ENCODE peak calls at places on chromosomes 16 and 17, in ten cellular contexts. U, H, Z, M, Y, S, O, E, L and A are unnamed samples. For H3K27me3, the result is how much of the 10 kb centered on the place peaks cover.

GRCh38 chr17:56320443-56320842 is 167.2 kb downstream of the ANKFN1 start:
- DNase-seq in U (no peak), H (no peak), Z (no peak), M (no peak), Y (no peak), S (no peak), O (no peak), E (no peak), L (no peak), A (no peak)

GRCh38 chr17:52410781-52411180 is 252.3 kb upstream of the CA10 start:
- DNase-seq in U (no peak), H (no peak), Z (no peak), M (no peak), Y (no peak), S (peak), O (no peak), E (no peak), L (no peak), A (no peak)

GRCh38 chr17:50523208-50523607 is 9.3 kb upstream of the EPN3 start:
- DNase-seq in U (no peak), H (no peak), Z (peak), M (no peak), Y (no peak), S (peak), O (no peak), E (no peak), L (no peak), A (no peak)

GRCh38 chr16:66143422-66143821 is 223.1 kb upstream of the CDH5 start:
- DNase-seq in U (no peak), H (no peak), Z (no peak), M (no peak), Y (no peak), S (no peak), O (no peak), E (no peak), L (no peak), A (no peak)

GRCh38 chr17:58380207-58381123 is 28.5 kb upstream of the SUPT4H1 start:
- DNase-seq in U (no peak), H (no peak), Z (no peak), M (no peak), Y (no peak), S (no peak), O (no peak), E (no peak), L (no peak), A (no peak)

GRCh38 chr16:80894091-80894490 is 89.7 kb upstream of the CDYL2 start:
- DNase-seq in U (no peak), H (no peak), Z (no peak), M (no peak), Y (no peak), S (no peak), O (no peak), E (no peak), L (no peak), A (no peak)

GRCh38 chr17:78185981-78186688 is 717 bp downstream of the TK1 start:
- DNase-seq in U (no peak), H (peak), Z (no peak), M (no peak), Y (no peak), S (peak), O (no peak), E (no peak), L (peak), A (no peak)

GRCh38 chr16:2194166-2194834 is 2.1 kb downstream of the CASKIN1 start:
- DNase-seq in U (no peak), H (no peak), Z (no peak), M (no peak), Y (no peak), S (no peak), O (peak), E (no peak), L (peak), A (no peak)

GRCh38 chr17:79850571-79851460 is 11.6 kb upstream of the CBX4 start:
- DNase-seq in U (no peak), H (no peak), Z (no peak), M (no peak), Y (no peak), S (peak), O (no peak), E (no peak), L (peak), A (no peak)

GRCh38 chr17:55561973-55562495 is 50.8 kb upstream of the SMIM36 start:
- DNase-seq in U (no peak), H (no peak), Z (no peak), M (no peak), Y (no peak), S (no peak), O (no peak), E (no peak), L (no peak), A (no peak)

GRCh38 chr16:5412721-5413120 is 315.1 kb upstream of the EEF2KMT start:
- DNase-seq in U (no peak), H (no peak), Z (no peak), M (no peak), Y (no peak), S (no peak), O (peak), E (no peak), L (no peak), A (no peak)

GRCh38 chr16:8489580-8489979 is 100.7 kb downstream of the TMEM114 start:
- DNase-seq in U (no peak), H (no peak), Z (no peak), M (no peak), Y (no peak), S (no peak), O (no peak), E (no peak), L (no peak), A (no peak)

GRCh38 chr16:14509675-14510132 is 120.4 kb downstream of the PARN start:
- DNase-seq in U (no peak), H (no peak), Z (no peak), M (no peak), Y (no peak), S (no peak), O (no peak), E (no peak), L (no peak), A (no peak)

GRCh38 chr17:28343491-28343932 is 8.0 kb downstream of the TNFAIP1 start:
- DNase-seq in U (no peak), H (peak), Z (no peak), M (no peak), Y (no peak), S (no peak), O (no peak), E (no peak), L (no peak), A (no peak)

GRCh38 chr17:27384261-27384701 is 72.0 kb upstream of the KSR1 start:
- DNase-seq in U (no peak), H (no peak), Z (no peak), M (peak), Y (no peak), S (peak), O (peak), E (peak), L (peak), A (no peak)

GRCh38 chr17:65677932-65678331 is 116.5 kb upstream of the AXIN2 start:
- DNase-seq in U (no peak), H (no peak), Z (no peak), M (no peak), Y (no peak), S (peak), O (no peak), E (no peak), L (no peak), A (no peak)

GRCh38 chr16:2663553-2664521 is 18.5 kb upstream of the KCTD5 start:
- DNase-seq in U (no peak), H (no peak), Z (no peak), M (no peak), Y (no peak), S (peak), O (no peak), E (no peak), L (peak), A (no peak)

GRCh38 chr17:51121620-51122472 is 1.2 kb upstream of the SPAG9 start:
- DNase-seq in U (peak), H (peak), Z (peak), M (peak), Y (peak), S (peak), O (peak), E (peak), L (peak), A (peak)

GRCh38 chr17:4944554-4945175 is 3.7 kb downstream of the PFN1 start:
- DNase-seq in U (no peak), H (no peak), Z (no peak), M (no peak), Y (no peak), S (no peak), O (no peak), E (no peak), L (no peak), A (peak)

GRCh38 chr17:68733241-68734176 is 132.3 kb upstream of the FAM20A start:
- DNase-seq in U (no peak), H (no peak), Z (peak), M (no peak), Y (no peak), S (peak), O (no peak), E (no peak), L (peak), A (no peak)

GRCh38 chr16:12341966-12342365 is 365.4 kb downstream of the SNX29 start:
- DNase-seq in U (no peak), H (no peak), Z (no peak), M (no peak), Y (no peak), S (no peak), O (no peak), E (no peak), L (peak), A (no peak)

GRCh38 chr17:45050680-45051059 is 762 bp downstream of the DCAKD start:
- DNase-seq in U (no peak), H (peak), Z (peak), M (no peak), Y (no peak), S (no peak), O (no peak), E (no peak), L (peak), A (peak)

GRCh38 chr16:23121024-23121423 is 28.2 kb downstream of the USP31 start:
- DNase-seq in U (no peak), H (no peak), Z (no peak), M (no peak), Y (no peak), S (no peak), O (no peak), E (no peak), L (no peak), A (no peak)

GRCh38 chr16:89099905-89100304 is 6.3 kb downstream of the ACSF3 start:
- DNase-seq in U (peak), H (no peak), Z (no peak), M (no peak), Y (no peak), S (no peak), O (no peak), E (no peak), L (no peak), A (no peak)

GRCh38 chr16:747978-748746 is 7.4 kb upstream of the CIAO3 start:
- DNase-seq in U (no peak), H (no peak), Z (no peak), M (no peak), Y (no peak), S (no peak), O (no peak), E (no peak), L (no peak), A (no peak)

GRCh38 chr16:6018848-6019489 is 921.4 kb upstream of the EEF2KMT start:
- DNase-seq in U (no peak), H (no peak), Z (no peak), M (no peak), Y (no peak), S (no peak), O (no peak), E (no peak), L (no peak), A (no peak)

GRCh38 chr16:15950167-15950854 is 895 bp downstream of the ABCC1 start:
- DNase-seq in U (peak), H (peak), Z (no peak), M (no peak), Y (peak), S (peak), O (no peak), E (peak), L (peak), A (peak)

GRCh38 chr17:44556114-44556853 is 1.0 kb upstream of the FZD2 start:
- DNase-seq in U (peak), H (peak), Z (peak), M (no peak), Y (no peak), S (peak), O (no peak), E (no peak), L (peak), A (no peak)

GRCh38 chr17:69473801-69474170 is 59.3 kb downstream of the MAP2K6 start:
- DNase-seq in U (no peak), H (no peak), Z (no peak), M (no peak), Y (no peak), S (no peak), O (no peak), E (no peak), L (peak), A (no peak)

GRCh38 chr16:4021070-4021779 is 95.0 kb downstream of the ADCY9 start:
- DNase-seq in U (no peak), H (no peak), Z (peak), M (no peak), Y (peak), S (peak), O (no peak), E (peak), L (no peak), A (no peak)

GRCh38 chr17:47733414-47734288 is 615 bp downstream of the TBX21 start:
- DNase-seq in U (no peak), H (no peak), Z (no peak), M (no peak), Y (no peak), S (no peak), O (peak), E (peak), L (no peak), A (no peak)

GRCh38 chr17:7133916-7134315 is 19.3 kb upstream of the ASGR2 start:
- DNase-seq in U (no peak), H (no peak), Z (no peak), M (no peak), Y (no peak), S (no peak), O (no peak), E (peak), L (no peak), A (no peak)
- H3K27me3 ChIP-seq in U (under half), H (under half), Z (under half), M (under half), Y (under half), S (under half), O (under half), E (under half), L (under half), A (under half)

DNA sequence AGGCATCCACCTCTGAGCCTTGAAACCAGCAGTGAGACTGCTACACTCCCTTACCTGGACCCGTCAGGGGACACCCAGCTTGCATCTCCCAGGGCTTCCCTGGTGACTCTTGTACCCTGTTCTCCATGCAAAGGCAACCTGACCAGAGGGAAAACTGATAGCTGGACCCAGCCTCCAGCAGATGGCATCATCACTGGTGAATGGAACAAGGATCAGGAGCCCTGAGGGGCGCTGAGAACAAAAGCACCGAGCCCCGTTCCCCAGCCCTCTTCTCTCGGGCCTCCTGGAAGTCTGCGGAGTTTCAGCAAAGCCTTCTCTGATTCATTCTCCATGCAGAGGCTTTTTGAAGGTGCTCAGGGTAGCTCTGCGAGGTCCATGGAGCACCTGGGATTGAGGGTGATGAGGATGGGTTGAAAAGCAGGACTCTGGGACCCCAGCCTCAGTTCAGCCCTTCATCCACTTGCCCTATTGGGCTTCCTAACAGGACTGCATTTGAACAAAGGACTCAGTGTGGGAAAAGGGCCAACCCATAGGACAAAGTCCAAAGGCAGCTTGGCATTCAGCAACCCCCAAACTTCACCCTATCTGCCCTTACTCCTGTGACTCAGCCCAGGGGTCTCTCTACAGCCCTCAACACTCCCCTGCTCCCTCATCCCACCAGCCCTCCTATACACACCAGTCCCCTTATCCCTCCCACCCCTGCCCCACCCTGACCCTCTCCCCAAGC is 45.0 kb upstream of the LHX1 start:
- DNase-seq in U (no peak), H (no peak), Z (no peak), M (no peak), Y (no peak), S (no peak), O (no peak), E (no peak), L (no peak), A (no peak)
- H3K27me3 ChIP-seq in U (under half), H (under half), Z (under half), M (under half), Y (under half), S (under half), O (under half), E (under half), L (under half), A (under half)

GRCh38 chr17:74354561-74354960 is 7.1 kb downstream of the BTBD17 start:
- DNase-seq in U (no peak), H (no peak), Z (no peak), M (no peak), Y (no peak), S (no peak), O (no peak), E (no peak), L (no peak), A (no peak)

GRCh38 chr17:74355065-74355464 is 6.6 kb downstream of the BTBD17 start:
- DNase-seq in U (no peak), H (no peak), Z (no peak), M (no peak), Y (no peak), S (no peak), O (no peak), E (no peak), L (no peak), A (no peak)

GRCh38 chr17:74351552-74352210 is 10.0 kb downstream of the BTBD17 start:
- DNase-seq in U (no peak), H (no peak), Z (no peak), M (no peak), Y (no peak), S (no peak), O (peak), E (no peak), L (no peak), A (no peak)

GRCh38 chr17:74353446-74354060 is 8.1 kb downstream of the BTBD17 start:
- DNase-seq in U (no peak), H (no peak), Z (no peak), M (no peak), Y (no peak), S (no peak), O (no peak), E (no peak), L (no peak), A (no peak)

DNA sequence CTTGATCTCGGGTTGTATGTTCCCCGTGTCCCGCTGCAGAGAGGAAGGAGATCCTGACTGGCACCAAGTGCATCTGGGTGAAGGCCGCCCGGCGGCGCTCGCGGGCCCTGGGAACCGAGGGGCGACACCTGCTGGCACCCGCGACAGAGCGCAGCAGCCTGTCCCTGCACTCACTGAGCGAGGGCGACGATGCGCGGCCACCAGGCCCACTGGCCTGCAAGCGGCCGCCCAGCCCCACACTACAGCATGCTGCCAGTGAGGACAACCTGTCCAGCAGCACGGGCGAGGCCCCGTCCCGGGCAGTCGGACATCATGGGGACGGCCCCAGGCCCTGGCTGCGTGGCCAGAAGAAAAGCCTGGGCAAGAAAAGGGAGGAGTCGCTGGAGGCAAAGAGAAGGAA is 7.5 kb downstream of the BTBD17 start:
- DNase-seq in U (peak), H (peak), Z (no peak), M (peak), Y (no peak), S (peak), O (peak), E (no peak), L (no peak), A (peak)
- H3K27me3 ChIP-seq in U (under half), H (half or more), Z (under half), M (under half), Y (under half), S (under half), O (under half), E (under half), L (under half), A (under half)

GRCh38 chr16:48947371-48947713 is 334.3 kb downstream of the CBLN1 start:
- DNase-seq in U (no peak), H (no peak), Z (no peak), M (no peak), Y (no peak), S (no peak), O (no peak), E (no peak), L (no peak), A (no peak)

GRCh38 chr16:48946687-48947370 is 334.8 kb downstream of the CBLN1 start:
- DNase-seq in U (no peak), H (no peak), Z (no peak), M (no peak), Y (no peak), S (no peak), O (no peak), E (no peak), L (peak), A (no peak)

GRCh38 chr16:48949636-48950035 is 332.0 kb downstream of the CBLN1 start:
- DNase-seq in U (no peak), H (no peak), Z (no peak), M (no peak), Y (no peak), S (peak), O (no peak), E (no peak), L (peak), A (no peak)

GRCh38 chr16:48948911-48949310 is 332.7 kb downstream of the CBLN1 start:
- DNase-seq in U (no peak), H (no peak), Z (no peak), M (no peak), Y (no peak), S (no peak), O (no peak), E (no peak), L (no peak), A (no peak)

GRCh38 chr16:48950184-48950583 is 331.5 kb downstream of the CBLN1 start:
- DNase-seq in U (no peak), H (no peak), Z (no peak), M (no peak), Y (no peak), S (peak), O (no peak), E (no peak), L (no peak), A (no peak)
- H3K27me3 ChIP-seq in U (under half), H (under half), Z (under half), M (under half), Y (under half), S (under half), O (under half), E (under half), L (under half), A (under half)

GRCh38 chr16:86806181-86806837 is 228.0 kb downstream of the FOXL1 start:
- DNase-seq in U (no peak), H (no peak), Z (no peak), M (no peak), Y (no peak), S (no peak), O (no peak), E (no peak), L (no peak), A (no peak)
- H3K27me3 ChIP-seq in U (under half), H (half or more), Z (under half), M (under half), Y (under half), S (under half), O (half or more), E (under half), L (under half), A (under half)

GRCh38 chr17:60138769-60139437 is 10.9 kb upstream of the CA4 start:
- DNase-seq in U (no peak), H (no peak), Z (no peak), M (no peak), Y (no peak), S (no peak), O (no peak), E (no peak), L (no peak), A (no peak)

GRCh38 chr17:60135160-60135950 is 14.4 kb upstream of the CA4 start:
- DNase-seq in U (peak), H (no peak), Z (peak), M (peak), Y (peak), S (peak), O (peak), E (peak), L (peak), A (peak)

GRCh38 chr17:60139438-60140285 is 10.1 kb upstream of the CA4 start:
- DNase-seq in U (peak), H (peak), Z (peak), M (no peak), Y (peak), S (peak), O (no peak), E (peak), L (peak), A (peak)

GRCh38 chr17:60135951-60136666 is 13.7 kb upstream of the CA4 start:
- DNase-seq in U (no peak), H (no peak), Z (no peak), M (no peak), Y (no peak), S (no peak), O (no peak), E (peak), L (no peak), A (no peak)

GRCh38 chr17:60137731-60138130 is 12.0 kb upstream of the CA4 start:
- DNase-seq in U (no peak), H (no peak), Z (no peak), M (no peak), Y (no peak), S (no peak), O (no peak), E (no peak), L (no peak), A (no peak)
- H3K27me3 ChIP-seq in U (under half), H (under half), Z (under half), M (under half), Y (under half), S (under half), O (under half), E (under half), L (half or more), A (under half)

GRCh38 chr17:35359396-35359795 is 14.0 kb downstream of the SLFN11 start:
- DNase-seq in U (no peak), H (no peak), Z (no peak), M (no peak), Y (no peak), S (peak), O (no peak), E (no peak), L (no peak), A (no peak)

GRCh38 chr17:35361027-35361426 is 12.4 kb downstream of the SLFN11 start:
- DNase-seq in U (no peak), H (no peak), Z (no peak), M (no peak), Y (no peak), S (no peak), O (no peak), E (no peak), L (no peak), A (no peak)
- H3K27me3 ChIP-seq in U (under half), H (under half), Z (under half), M (under half), Y (under half), S (under half), O (half or more), E (under half), L (under half), A (under half)

GRCh38 chr17:17381438-17382059 is 78.4 kb downstream of the NT5M start:
- DNase-seq in U (no peak), H (no peak), Z (no peak), M (no peak), Y (no peak), S (no peak), O (no peak), E (peak), L (no peak), A (no peak)
- H3K27me3 ChIP-seq in U (under half), H (under half), Z (under half), M (under half), Y (under half), S (under half), O (under half), E (under half), L (under half), A (under half)